ENCODE peak calls at places on chromosomes 11 and 22, in five cellular contexts. W, J, E, M and X are unnamed samples.
A peak's percentile ranks its signal among the peaks of the same experiment; 100 is the strongest.

GRCh38 chr11:17238377-17238776 is 30.6 kb upstream of the PIK3C2A start:
- DNase-seq in W (no peak), J (no peak), E (no peak), M (no peak), X (no peak)

GRCh38 chr11:115226556-115226955 is 277.7 kb downstream of the CADM1 start:
- DNase-seq in W (no peak), J (no peak), E (no peak), M (no peak), X (no peak)

GRCh38 chr11:62472063-62472884 is 53.4 kb downstream of the SCGB1A1 start:
- DNase-seq in W (no peak), J (no peak), E (no peak), M (no peak), X (no peak)

GRCh38 chr11:789951-790350 is at the start of gene CEND1:
- DNase-seq in W (no peak), J (no peak), E (no peak), M (peak; percentile 71), X (no peak)

GRCh38 chr11:34977039-34977906 is 60.9 kb downstream of the PDHX start:
- DNase-seq in W (no peak), J (no peak), E (no peak), M (no peak), X (no peak)

GRCh38 chr11:12128191-12128841 is 17.9 kb downstream of the MICAL2 start:
- DNase-seq in W (no peak), J (no peak), E (no peak), M (no peak), X (no peak)

GRCh38 chr11:6611092-6612007 is 666 bp downstream of the TAF10 start:
- DNase-seq in W (no peak), J (peak; percentile 91), E (peak; percentile 81), M (no peak), X (no peak)

GRCh38 chr11:113894421-113894996 is 10.1 kb upstream of the HTR3B start:
- DNase-seq in W (no peak), J (no peak), E (no peak), M (no peak), X (no peak)

GRCh38 chr22:46900549-46900948 is 138.1 kb downstream of the TBC1D22A start:
- DNase-seq in W (no peak), J (no peak), E (no peak), M (no peak), X (no peak)

GRCh38 chr11:27468209-27468608 is 4.4 kb downstream of the LGR4 start:
- DNase-seq in W (no peak), J (no peak), E (no peak), M (no peak), X (no peak)

GRCh38 chr11:66694056-66694410 is 16.3 kb upstream of the RBM4B start:
- DNase-seq in W (peak; percentile 57), J (peak; percentile 55), E (no peak), M (peak; percentile 15), X (no peak)
- TF ChIP-seq CTCF in W (no peak), J (no peak), E (no peak), M (no peak), X (no peak)

GRCh38 chr22:39999144-39999757 is 4.5 kb downstream of the FAM83F start:
- DNase-seq in W (no peak), J (peak; percentile 47), E (no peak), M (no peak), X (no peak)
- TF ChIP-seq CTCF in W (no peak), J (no peak), E (no peak), M (no peak), X (no peak)

GRCh38 chr22:37735054-37735453 is 38.2 kb downstream of the TRIOBP start:
- DNase-seq in W (peak; percentile 80), J (no peak), E (no peak), M (no peak), X (peak; percentile 50)
- TF ChIP-seq CTCF in W (peak; percentile 44), J (peak; percentile 47), E (peak; percentile 19), M (no peak), X (peak; percentile 53)

DNA sequence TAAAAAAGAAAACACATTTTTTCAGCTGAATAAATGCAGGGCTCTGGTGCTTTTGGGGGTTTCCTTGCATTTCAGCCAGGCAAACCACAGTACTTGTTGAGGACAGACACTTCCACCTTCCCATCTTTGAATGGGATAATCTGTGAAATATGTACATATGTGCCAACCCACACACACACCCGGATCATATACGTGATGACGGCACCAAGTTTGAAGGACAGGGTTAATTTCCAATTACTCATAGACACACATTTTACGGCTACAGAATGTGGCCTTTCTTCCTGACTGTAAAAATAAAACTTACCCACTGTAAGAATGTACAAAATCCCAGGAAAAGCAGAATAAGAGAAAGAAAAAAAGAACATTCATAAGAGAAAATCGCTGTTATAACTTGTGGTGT is 104.3 kb downstream of the MPPED2 start:
- DNase-seq in W (no peak), J (no peak), E (no peak), M (no peak), X (no peak)
- TF ChIP-seq CTCF in W (no peak), J (no peak), E (no peak), M (no peak), X (no peak)

DNA sequence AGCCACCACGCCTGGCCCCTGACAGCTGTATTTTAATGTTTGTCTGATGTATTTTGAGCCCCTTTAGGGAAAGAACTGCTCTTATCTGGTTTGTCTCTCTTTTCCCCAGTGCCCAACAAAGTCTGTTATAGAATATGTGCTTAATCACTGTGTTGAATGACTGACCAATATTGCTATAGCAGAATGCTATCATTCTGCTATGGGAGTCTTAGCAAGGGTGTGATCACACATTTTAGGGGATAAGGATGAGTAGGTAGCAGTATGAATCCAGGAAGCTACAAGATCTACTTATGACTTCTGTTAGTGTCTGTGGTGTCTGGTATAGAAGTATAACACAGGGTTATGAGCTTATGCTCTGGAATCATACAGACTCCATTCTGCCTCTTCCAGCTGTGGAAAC is 117.5 kb upstream of the RRM1 start:
- DNase-seq in W (no peak), J (no peak), E (no peak), M (no peak), X (no peak)
- TF ChIP-seq CTCF in W (no peak), J (no peak), E (no peak), M (no peak), X (no peak)

DNA sequence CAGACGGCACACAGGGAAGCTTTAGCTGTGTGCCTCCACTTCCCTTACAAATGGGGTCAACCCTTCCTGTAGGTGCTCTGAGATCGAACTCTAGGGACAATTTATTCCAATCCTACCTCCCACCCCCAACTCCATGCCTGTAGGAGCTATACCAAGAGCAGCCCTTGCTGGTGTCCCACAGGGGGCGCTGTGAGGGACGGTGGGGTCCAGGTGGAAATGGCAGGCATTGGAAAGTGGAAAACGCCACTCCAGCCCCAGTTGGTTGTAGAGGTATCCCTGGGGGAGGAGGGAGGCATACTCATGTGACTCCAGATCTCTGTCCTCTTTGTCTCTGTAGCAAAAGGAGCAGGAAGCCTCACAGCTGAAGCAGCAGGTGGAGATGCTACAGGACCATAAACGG is 161.3 kb downstream of the MYO18B start:
- DNase-seq in W (no peak), J (no peak), E (no peak), M (no peak), X (no peak)
- TF ChIP-seq CTCF in W (no peak), J (no peak), E (no peak), M (no peak), X (peak; percentile 38)

DNA sequence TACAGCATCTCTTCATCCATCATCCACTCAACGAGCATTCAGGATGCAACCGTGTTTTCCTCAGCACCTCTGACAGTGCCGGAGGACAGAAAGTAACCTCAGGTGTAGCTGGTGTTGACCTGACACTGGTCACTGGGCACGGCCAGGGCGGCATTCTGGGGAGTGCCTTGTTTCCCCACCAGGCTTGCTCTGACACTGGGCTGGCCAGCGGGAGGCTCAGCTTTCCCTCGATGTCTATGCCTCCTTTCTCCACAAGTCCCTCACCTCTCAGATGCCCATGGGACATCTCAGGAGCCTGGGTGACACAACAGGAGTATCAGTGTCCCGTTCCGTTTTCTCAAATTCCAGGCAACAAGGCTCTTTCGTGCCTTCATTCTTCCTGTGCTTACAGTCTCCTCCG is 28.9 kb downstream of the CD6 start:
- DNase-seq in W (no peak), J (peak; percentile 51), E (no peak), M (no peak), X (no peak)
- TF ChIP-seq CTCF in W (no peak), J (no peak), E (no peak), M (no peak), X (no peak)

DNA sequence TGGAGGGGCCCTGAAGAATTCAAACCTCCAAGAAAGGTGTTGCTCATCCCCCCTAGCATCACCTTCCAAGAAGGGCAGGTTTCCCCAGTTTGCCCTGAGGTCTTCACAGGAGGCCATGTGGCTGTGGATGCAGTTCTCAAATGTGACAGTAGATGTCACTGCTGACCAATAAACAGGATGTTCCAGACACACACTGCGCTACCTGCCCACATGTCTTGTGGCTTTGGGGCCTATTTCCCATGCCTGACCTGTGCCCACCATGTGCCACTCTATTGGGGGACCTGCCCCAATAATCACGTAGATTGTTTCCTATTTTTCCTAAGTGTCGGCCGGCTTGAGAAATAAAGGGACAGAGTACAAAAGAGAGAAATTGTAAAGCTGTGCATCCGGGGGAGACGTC is 4.5 kb downstream of the GSTT2 start:
- DNase-seq in W (peak; percentile 42), J (no peak), E (no peak), M (peak; percentile 17), X (no peak)
- TF ChIP-seq CTCF in W (peak; percentile 68), J (peak; percentile 80), E (peak; percentile 44), M (peak; percentile 56), X (no peak)